ENCODE peak calls at places on chromosomes 5 and 9, in six cellular contexts. H is AG10803, C is cardiac fibroblast, B is lower lobe of right lung, Q is mucosa of descending colon, S is mammary epithelial cell. N is an unnamed sample.

GRCh38 chr9:35311891-35312639 is 150.3 kb downstream of the UNC13B start:
- DNase-seq in H (peak; percentile 9), C (peak; percentile 16), B (no peak), Q (no peak), S (no peak), N (peak; percentile 35)

GRCh38 chr9:87543251-87543650 is 45.6 kb downstream of the DAPK1 start:
- DNase-seq in H (no peak), C (peak; percentile 57), B (no peak), Q (no peak), S (peak; percentile 52), N (peak; percentile 81)

GRCh38 chr5:27472000-27472763 is 433.8 kb upstream of the CDH9 start:
- DNase-seq in H (peak; percentile 79), C (peak; percentile 43), B (no peak), Q (no peak), S (peak; percentile 8), N (peak; percentile 40)

GRCh38 chr5:141384471-141385267 is 2.1 kb downstream of the PCDHGA7 start:
- DNase-seq in H (no peak), C (no peak), B (no peak), Q (no peak), S (no peak), N (no peak)

GRCh38 chr5:6962256-6962655 is 249.0 kb downstream of the TENT4A start:
- DNase-seq in H (no peak), C (no peak), B (no peak), Q (no peak), S (no peak), N (no peak)

GRCh38 chr5:75053286-75054109 is 1.1 kb upstream of the GCNT4 start:
- DNase-seq in H (peak; percentile 84), C (peak; percentile 85), B (peak; percentile 71), Q (peak; percentile 71), S (peak; percentile 92), N (peak; percentile 65)

GRCh38 chr9:127437497-127438264 is 13.5 kb downstream of the ZNF79 start:
- DNase-seq in H (no peak), C (no peak), B (no peak), Q (no peak), S (no peak), N (no peak)

GRCh38 chr9:101737705-101738565 is 512 bp downstream of the GRIN3A start:
- DNase-seq in H (no peak), C (peak; percentile 1), B (peak; percentile 30), Q (peak; percentile 46), S (peak; percentile 2), N (no peak)

GRCh38 chr9:136544549-136545064 is 1.2 kb downstream of the NOTCH1 start:
- DNase-seq in H (no peak), C (peak; percentile 37), B (peak; percentile 84), Q (peak; percentile 87), S (peak; percentile 62), N (no peak)

GRCh38 chr9:83701769-83702168 is 6.0 kb downstream of the UBQLN1 start:
- DNase-seq in H (peak; percentile 83), C (peak; percentile 93), B (no peak), Q (no peak), S (peak; percentile 82), N (peak; percentile 80)

GRCh38 chr9:82490019-82490499 is 501.5 kb downstream of the SPATA31D1 start:
- DNase-seq in H (peak; percentile 84), C (peak; percentile 59), B (no peak), Q (no peak), S (peak; percentile 96), N (peak; percentile 87)

GRCh38 chr9:82488702-82489578 is 500.4 kb downstream of the SPATA31D1 start:
- DNase-seq in H (peak; percentile 92), C (peak; percentile 83), B (no peak), Q (no peak), S (peak; percentile 81), N (peak; percentile 99)

GRCh38 chr9:82491604-82492003 is 503.0 kb downstream of the SPATA31D1 start:
- DNase-seq in H (peak; percentile 4), C (peak; percentile 4), B (no peak), Q (no peak), S (no peak), N (peak; percentile 54)

GRCh38 chr9:82489579-82489915 is 501.0 kb downstream of the SPATA31D1 start:
- DNase-seq in H (peak; percentile 43), C (peak; percentile 57), B (no peak), Q (no peak), S (peak; percentile 44), N (peak; percentile 94)

DNA sequence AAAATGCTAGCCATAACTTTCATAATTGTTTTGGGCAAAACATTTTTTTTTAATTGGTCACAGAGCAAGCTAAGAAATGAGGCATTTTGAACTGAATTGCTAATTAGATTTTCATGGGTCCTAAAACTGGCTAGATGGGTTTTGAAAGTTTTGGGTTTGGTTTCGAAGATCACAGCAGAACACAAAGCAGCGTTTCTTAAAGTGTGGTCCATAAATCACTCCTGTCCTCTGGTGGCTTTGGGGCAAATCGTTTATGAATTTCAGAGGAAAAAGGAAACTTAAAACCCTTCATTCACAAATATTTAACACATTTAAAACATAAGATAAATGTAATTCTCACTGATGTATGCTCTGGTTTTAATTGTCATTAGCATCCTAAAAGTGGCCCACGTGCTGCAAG is 503.7 kb downstream of the SPATA31D1 start:
- DNase-seq in H (no peak), C (no peak), B (no peak), Q (no peak), S (no peak), N (peak; percentile 30)
- TF ChIP-seq CTCF in H (peak; percentile 10), C (no peak), B (no peak), Q (no peak), S (no peak), N (peak; percentile 22)

GRCh38 chr5:78757269-78758053 is 108.9 kb upstream of the LHFPL2 start:
- DNase-seq in H (peak; percentile 92), C (peak; percentile 81), B (no peak), Q (no peak), S (no peak), N (peak; percentile 92)

GRCh38 chr5:78763659-78764189 is 115.2 kb upstream of the LHFPL2 start:
- DNase-seq in H (no peak), C (no peak), B (no peak), Q (no peak), S (no peak), N (no peak)

GRCh38 chr5:78758169-78758839 is 109.7 kb upstream of the LHFPL2 start:
- DNase-seq in H (no peak), C (peak; percentile 43), B (no peak), Q (no peak), S (no peak), N (peak; percentile 66)

GRCh38 chr5:78761831-78762230 is 113.3 kb upstream of the LHFPL2 start:
- DNase-seq in H (no peak), C (no peak), B (no peak), Q (no peak), S (no peak), N (no peak)

GRCh38 chr5:78760411-78761169 is 112.0 kb upstream of the LHFPL2 start:
- DNase-seq in H (no peak), C (no peak), B (no peak), Q (no peak), S (no peak), N (no peak)
- TF ChIP-seq CTCF in H (peak; percentile 24), C (peak; percentile 39), B (no peak), Q (no peak), S (peak; percentile 40), N (peak; percentile 28)

GRCh38 chr9:129175825-129176633 is 2.0 kb downstream of the IER5L start:
- DNase-seq in H (peak; percentile 91), C (peak; percentile 94), B (peak; percentile 90), Q (peak; percentile 91), S (peak; percentile 93), N (peak; percentile 92)
- TF ChIP-seq CTCF in H (no peak), C (no peak), B (no peak), Q (no peak), S (no peak), N (no peak)

GRCh38 chr5:119945696-119946095 is 316.3 kb downstream of the FAM170A start:
- DNase-seq in H (peak; percentile 51), C (no peak), B (no peak), Q (no peak), S (no peak), N (no peak)

GRCh38 chr5:119943148-119943547 is 313.8 kb downstream of the FAM170A start:
- DNase-seq in H (peak; percentile 43), C (peak; percentile 49), B (no peak), Q (no peak), S (no peak), N (peak; percentile 38)
- TF ChIP-seq CTCF in H (peak; percentile 44), C (no peak), B (peak; percentile 15), Q (no peak), S (peak; percentile 39), N (peak; percentile 11)